ENCODE peak calls at places on chromosomes 2 and 18, in nine cellular contexts. One of them, this sample, is unnamed.
A peak's percentile ranks its signal among the peaks of the same experiment; 100 is the strongest.

GRCh38 chr2:15367205-15367604 is 193.9 kb downstream of the NBAS start:
- DNase-seq in posterior cingulate gyrus: no peak
- DNase-seq in HFF-Myc: no peak
- DNase-seq in effector memory CD4-positive, alpha-beta T cell: no peak
- DNase-seq in LoVo: no peak
- DNase-seq in mesothelial cell of epicardium: no peak
- DNase-seq in mesenchymal stem cell: no peak
- DNase-seq in epithelial cell of esophagus: no peak
- DNase-seq in B cell: no peak
- DNase-seq in this sample: no peak

GRCh38 chr2:159904565-159905281 is 106.7 kb upstream of the CD302 start:
- DNase-seq in mesothelial cell of epicardium: no peak
- DNase-seq in B cell: peak; percentile 91
- DNase-seq in effector memory CD4-positive, alpha-beta T cell: peak; percentile 78
- DNase-seq in epithelial cell of esophagus: peak; percentile 51
- DNase-seq in posterior cingulate gyrus: peak; percentile 5
- DNase-seq in mesenchymal stem cell: no peak
- DNase-seq in LoVo: peak; percentile 79
- DNase-seq in HFF-Myc: no peak
- DNase-seq in this sample: peak; percentile 73

GRCh38 chr2:226247289-226248275 is 552.0 kb downstream of the IRS1 start:
- DNase-seq in effector memory CD4-positive, alpha-beta T cell: no peak
- DNase-seq in epithelial cell of esophagus: peak; percentile 63
- DNase-seq in mesothelial cell of epicardium: no peak
- DNase-seq in posterior cingulate gyrus: no peak
- DNase-seq in B cell: no peak
- DNase-seq in LoVo: no peak
- DNase-seq in mesenchymal stem cell: peak; percentile 24
- DNase-seq in HFF-Myc: no peak
- DNase-seq in this sample: no peak

GRCh38 chr2:138777996-138778395 is 2.2 kb downstream of the NXPH2 start:
- DNase-seq in posterior cingulate gyrus: no peak
- DNase-seq in effector memory CD4-positive, alpha-beta T cell: no peak
- DNase-seq in B cell: no peak
- DNase-seq in epithelial cell of esophagus: no peak
- DNase-seq in HFF-Myc: peak; percentile 2
- DNase-seq in mesenchymal stem cell: peak; percentile 15
- DNase-seq in LoVo: peak; percentile 15
- DNase-seq in mesothelial cell of epicardium: no peak
- DNase-seq in this sample: no peak

GRCh38 chr2:145652992-145653545 is 1133.2 kb upstream of the ZEB2 start:
- DNase-seq in mesothelial cell of epicardium: no peak
- DNase-seq in effector memory CD4-positive, alpha-beta T cell: no peak
- DNase-seq in mesenchymal stem cell: peak; percentile 91
- DNase-seq in B cell: no peak
- DNase-seq in LoVo: no peak
- DNase-seq in epithelial cell of esophagus: peak; percentile 97
- DNase-seq in posterior cingulate gyrus: no peak
- DNase-seq in HFF-Myc: peak; percentile 25
- DNase-seq in this sample: no peak

GRCh38 chr2:128354161-128354560 is 35.5 kb upstream of the HS6ST1 start:
- DNase-seq in LoVo: no peak
- DNase-seq in B cell: no peak
- DNase-seq in mesothelial cell of epicardium: no peak
- DNase-seq in effector memory CD4-positive, alpha-beta T cell: no peak
- DNase-seq in epithelial cell of esophagus: no peak
- DNase-seq in HFF-Myc: no peak
- DNase-seq in posterior cingulate gyrus: no peak
- DNase-seq in mesenchymal stem cell: no peak
- DNase-seq in this sample: no peak

GRCh38 chr2:105376789-105377231 is 22.0 kb downstream of the FHL2 start:
- DNase-seq in posterior cingulate gyrus: no peak
- DNase-seq in epithelial cell of esophagus: peak; percentile 62
- DNase-seq in LoVo: no peak
- DNase-seq in effector memory CD4-positive, alpha-beta T cell: no peak
- DNase-seq in B cell: no peak
- DNase-seq in HFF-Myc: no peak
- DNase-seq in mesenchymal stem cell: peak; percentile 85
- DNase-seq in mesothelial cell of epicardium: no peak
- DNase-seq in this sample: no peak

GRCh38 chr2:164126960-164127359 is 391.2 kb upstream of the FIGN start:
- DNase-seq in HFF-Myc: no peak
- DNase-seq in mesothelial cell of epicardium: no peak
- DNase-seq in B cell: no peak
- DNase-seq in mesenchymal stem cell: peak; percentile 9
- DNase-seq in posterior cingulate gyrus: no peak
- DNase-seq in epithelial cell of esophagus: peak; percentile 9
- DNase-seq in effector memory CD4-positive, alpha-beta T cell: no peak
- DNase-seq in LoVo: no peak
- DNase-seq in this sample: no peak

GRCh38 chr2:179331066-179331465 is 66.4 kb upstream of the SESTD1 start:
- DNase-seq in LoVo: no peak
- DNase-seq in B cell: no peak
- DNase-seq in mesenchymal stem cell: no peak
- DNase-seq in HFF-Myc: no peak
- DNase-seq in epithelial cell of esophagus: no peak
- DNase-seq in posterior cingulate gyrus: no peak
- DNase-seq in effector memory CD4-positive, alpha-beta T cell: no peak
- DNase-seq in mesothelial cell of epicardium: no peak
- DNase-seq in this sample: no peak

GRCh38 chr18:51346404-51346803 is 148.9 kb upstream of the MEX3C start:
- DNase-seq in posterior cingulate gyrus: no peak
- DNase-seq in B cell: no peak
- DNase-seq in mesothelial cell of epicardium: no peak
- DNase-seq in HFF-Myc: no peak
- DNase-seq in effector memory CD4-positive, alpha-beta T cell: no peak
- DNase-seq in mesenchymal stem cell: no peak
- DNase-seq in epithelial cell of esophagus: no peak
- DNase-seq in LoVo: no peak
- DNase-seq in this sample: no peak

GRCh38 chr2:120675460-120676130 is 60.1 kb upstream of the GLI2 start:
- DNase-seq in posterior cingulate gyrus: peak; percentile 34
- DNase-seq in epithelial cell of esophagus: peak; percentile 52
- DNase-seq in B cell: peak; percentile 27
- DNase-seq in effector memory CD4-positive, alpha-beta T cell: peak; percentile 4
- DNase-seq in mesothelial cell of epicardium: no peak
- DNase-seq in mesenchymal stem cell: peak; percentile 52
- DNase-seq in HFF-Myc: no peak
- DNase-seq in LoVo: peak; percentile 21
- DNase-seq in this sample: no peak

GRCh38 chr18:58223717-58224424 is 179.8 kb downstream of the NEDD4L start:
- DNase-seq in posterior cingulate gyrus: no peak
- DNase-seq in effector memory CD4-positive, alpha-beta T cell: no peak
- DNase-seq in mesothelial cell of epicardium: no peak
- DNase-seq in LoVo: peak; percentile 84
- DNase-seq in epithelial cell of esophagus: peak; percentile 97
- DNase-seq in HFF-Myc: peak; percentile 82
- DNase-seq in B cell: no peak
- DNase-seq in mesenchymal stem cell: peak; percentile 96
- DNase-seq in this sample: no peak

GRCh38 chr2:3488768-3489448 is 30.4 kb downstream of the ADI1 start:
- DNase-seq in mesothelial cell of epicardium: no peak
- DNase-seq in B cell: no peak
- DNase-seq in effector memory CD4-positive, alpha-beta T cell: no peak
- DNase-seq in posterior cingulate gyrus: no peak
- DNase-seq in LoVo: no peak
- DNase-seq in mesenchymal stem cell: no peak
- DNase-seq in epithelial cell of esophagus: no peak
- DNase-seq in HFF-Myc: no peak
- DNase-seq in this sample: no peak

GRCh38 chr2:85549826-85550225 is 10.9 kb downstream of the MAT2A start:
- DNase-seq in LoVo: no peak
- DNase-seq in effector memory CD4-positive, alpha-beta T cell: no peak
- DNase-seq in mesenchymal stem cell: peak; percentile 80
- DNase-seq in B cell: no peak
- DNase-seq in epithelial cell of esophagus: peak; percentile 44
- DNase-seq in HFF-Myc: peak; percentile 94
- DNase-seq in posterior cingulate gyrus: no peak
- DNase-seq in mesothelial cell of epicardium: no peak
- DNase-seq in this sample: no peak

GRCh38 chr2:33420726-33421125 is 55.7 kb upstream of the RASGRP3 start:
- DNase-seq in mesenchymal stem cell: no peak
- DNase-seq in LoVo: no peak
- DNase-seq in HFF-Myc: no peak
- DNase-seq in B cell: no peak
- DNase-seq in posterior cingulate gyrus: no peak
- DNase-seq in mesothelial cell of epicardium: no peak
- DNase-seq in epithelial cell of esophagus: no peak
- DNase-seq in effector memory CD4-positive, alpha-beta T cell: no peak
- DNase-seq in this sample: no peak

GRCh38 chr2:85278361-85278760 is 49.4 kb downstream of the TGOLN2 start:
- DNase-seq in mesothelial cell of epicardium: no peak
- DNase-seq in effector memory CD4-positive, alpha-beta T cell: no peak
- DNase-seq in mesenchymal stem cell: no peak
- DNase-seq in posterior cingulate gyrus: no peak
- DNase-seq in LoVo: no peak
- DNase-seq in epithelial cell of esophagus: peak; percentile 37
- DNase-seq in B cell: no peak
- DNase-seq in HFF-Myc: no peak
- DNase-seq in this sample: no peak

GRCh38 chr2:3612639-3613523 is 18.0 kb downstream of the COLEC11 start:
- DNase-seq in B cell: no peak
- DNase-seq in mesothelial cell of epicardium: no peak
- DNase-seq in mesenchymal stem cell: no peak
- DNase-seq in posterior cingulate gyrus: no peak
- DNase-seq in HFF-Myc: no peak
- DNase-seq in epithelial cell of esophagus: no peak
- DNase-seq in LoVo: no peak
- DNase-seq in effector memory CD4-positive, alpha-beta T cell: no peak
- DNase-seq in this sample: no peak

GRCh38 chr2:187617925-187618324 is 63.7 kb upstream of the TFPI start:
- DNase-seq in mesothelial cell of epicardium: no peak
- DNase-seq in LoVo: no peak
- DNase-seq in epithelial cell of esophagus: no peak
- DNase-seq in HFF-Myc: no peak
- DNase-seq in B cell: no peak
- DNase-seq in posterior cingulate gyrus: no peak
- DNase-seq in effector memory CD4-positive, alpha-beta T cell: no peak
- DNase-seq in mesenchymal stem cell: no peak
- DNase-seq in this sample: no peak

GRCh38 chr2:25539141-25539540 is 134.2 kb downstream of the DTNB start:
- DNase-seq in mesenchymal stem cell: no peak
- DNase-seq in mesothelial cell of epicardium: no peak
- DNase-seq in B cell: no peak
- DNase-seq in epithelial cell of esophagus: no peak
- DNase-seq in HFF-Myc: no peak
- DNase-seq in LoVo: no peak
- DNase-seq in posterior cingulate gyrus: no peak
- DNase-seq in effector memory CD4-positive, alpha-beta T cell: no peak
- DNase-seq in this sample: no peak

This sample was measured in stimulated activated CD8-positive, alpha-beta memory T cell treated with anti-CD3 and anti-CD28 coated beads, Interleukin-12 subunit alpha, Interleukin-12 subunit beta, amount 100 ng/mL, for 4 hours.